ENCODE peak calls at places on chromosomes 6 and 20, in seven cellular contexts. D is brain microvascular endothelial cell, M is astrocyte of the spinal cord, C is endodermal cell, B is heart right ventricle, U is ovary, J is heart left ventricle. T is an unnamed sample.

GRCh38 chr6:4935486-4935885 is 68.4 kb downstream of the RPP40 start:
- DNase-seq in B (no peak), C (no peak), M (no peak), U (no peak), J (no peak), D (no peak), T (no peak)

GRCh38 chr6:64000873-64001497 is 365.4 kb downstream of the PHF3 start:
- DNase-seq in B (no peak), C (no peak), U (no peak), D (no peak), J (no peak), M (no peak), T (no peak)

GRCh38 chr6:56808871-56809359 is 146.0 kb upstream of the BEND6 start:
- DNase-seq in D (peak; percentile 69), U (no peak), J (no peak), M (peak; percentile 44), C (no peak), B (no peak), T (peak; percentile 91)

GRCh38 chr20:10448270-10449156 is 13.4 kb downstream of the SLX4IP start:
- DNase-seq in C (peak; percentile 60), J (no peak), D (no peak), B (no peak), M (no peak), U (no peak), T (peak; percentile 19)

GRCh38 chr20:33650753-33651561 is 11.2 kb upstream of the C20orf144 start:
- DNase-seq in M (no peak), U (no peak), B (no peak), J (no peak), D (no peak), C (no peak), T (no peak)

GRCh38 chr6:158653577-158654354 is 3.9 kb downstream of the SYTL3 start:
- DNase-seq in U (no peak), D (no peak), J (no peak), M (peak; percentile 66), B (no peak), C (peak; percentile 48), T (no peak)

GRCh38 chr6:39076086-39076992 is 27.8 kb downstream of the GLP1R start:
- DNase-seq in J (no peak), D (no peak), C (peak; percentile 36), B (no peak), U (no peak), M (no peak), T (no peak)

GRCh38 chr6:43628392-43629103 is 516 bp downstream of the GTPBP2 start:
- DNase-seq in M (peak; percentile 46), B (peak; percentile 59), U (peak; percentile 49), C (peak; percentile 87), D (peak; percentile 42), J (peak; percentile 66), T (peak; percentile 31)

GRCh38 chr20:15848126-15848525 is 725.1 kb downstream of the KIF16B start:
- DNase-seq in B (no peak), C (no peak), D (no peak), J (no peak), M (no peak), U (no peak), T (no peak)

GRCh38 chr20:1364106-1364505 is 28.7 kb downstream of the FKBP1A start:
- DNase-seq in U (no peak), D (no peak), B (no peak), C (no peak), M (no peak), J (no peak), T (no peak)

GRCh38 chr20:26347396-26347795 is 650.7 kb upstream of the ZNF337 start:
- DNase-seq in M (no peak), B (no peak), C (no peak), U (no peak), D (no peak), J (no peak), T (no peak)

GRCh38 chr6:46758960-46759753 is 12.4 kb downstream of the ANKRD66 start:
- DNase-seq in J (no peak), B (no peak), D (no peak), U (no peak), C (no peak), M (no peak), T (no peak)

GRCh38 chr6:137717074-137718073 is 149.7 kb upstream of the TNFAIP3 start:
- DNase-seq in D (no peak), B (no peak), M (peak; percentile 35), U (no peak), C (no peak), J (no peak), T (no peak)

GRCh38 chr20:3934628-3935027 is 45.4 kb downstream of the PANK2 start:
- DNase-seq in C (no peak), M (no peak), J (no peak), D (no peak), U (no peak), B (peak; percentile 58), T (peak; percentile 39)

GRCh38 chr20:53959849-53960585 is 110.4 kb downstream of the BCAS1 start:
- DNase-seq in C (no peak), B (no peak), M (no peak), U (no peak), D (peak; percentile 44), J (no peak), T (no peak)

GRCh38 chr6:56450882-56451739 is 191.6 kb downstream of the DST start:
- DNase-seq in M (peak; percentile 66), C (no peak), B (peak; percentile 83), U (peak; percentile 78), J (peak; percentile 74), D (peak; percentile 29), T (peak; percentile 17)

GRCh38 chr6:135358251-135358821 is 139.2 kb downstream of the AHI1 start:
- DNase-seq in D (peak; percentile 77), C (no peak), J (no peak), B (no peak), U (no peak), M (peak; percentile 95), T (peak; percentile 94)

GRCh38 chr20:43530321-43531090 is 23.0 kb downstream of the L3MBTL1 start:
- DNase-seq in C (no peak), J (no peak), M (no peak), U (no peak), D (no peak), B (no peak), T (no peak)

GRCh38 chr20:12453711-12454110 is 536.0 kb downstream of the BTBD3 start:
- DNase-seq in J (no peak), M (no peak), B (no peak), D (no peak), C (no peak), U (no peak), T (no peak)

GRCh38 chr20:40811004-40811403 is 122.0 kb upstream of the MAFB start:
- DNase-seq in C (peak; percentile 5), U (no peak), J (no peak), B (no peak), D (no peak), M (no peak), T (no peak)

GRCh38 chr20:40813213-40813510 is 124.1 kb upstream of the MAFB start:
- DNase-seq in U (no peak), B (no peak), C (no peak), J (no peak), M (no peak), D (no peak), T (no peak)

GRCh38 chr20:40810336-40810735 is 121.3 kb upstream of the MAFB start:
- DNase-seq in C (peak; percentile 28), D (no peak), U (no peak), B (no peak), M (no peak), J (no peak), T (no peak)

GRCh38 chr20:40812415-40813212 is 123.6 kb upstream of the MAFB start:
- DNase-seq in C (peak; percentile 41), M (no peak), B (no peak), D (no peak), U (no peak), J (no peak), T (no peak)

GRCh38 chr20:40811660-40812414 is 122.8 kb upstream of the MAFB start:
- DNase-seq in J (no peak), C (peak; percentile 38), M (no peak), B (no peak), D (no peak), U (no peak), T (no peak)
- TF ChIP-seq CTCF in J (no peak), C (peak; percentile 66), M (peak; percentile 26), B (no peak), D (peak; percentile 32), U (no peak), T (peak; percentile 19)

GRCh38 chr6:122788208-122788607 is 850 bp upstream of the SMPDL3A start:
- DNase-seq in D (no peak), M (no peak), C (peak; percentile 60), J (no peak), U (no peak), B (no peak), T (no peak)
- TF ChIP-seq CTCF in D (no peak), M (no peak), C (no peak), J (no peak), U (no peak), B (no peak), T (no peak)

DNA sequence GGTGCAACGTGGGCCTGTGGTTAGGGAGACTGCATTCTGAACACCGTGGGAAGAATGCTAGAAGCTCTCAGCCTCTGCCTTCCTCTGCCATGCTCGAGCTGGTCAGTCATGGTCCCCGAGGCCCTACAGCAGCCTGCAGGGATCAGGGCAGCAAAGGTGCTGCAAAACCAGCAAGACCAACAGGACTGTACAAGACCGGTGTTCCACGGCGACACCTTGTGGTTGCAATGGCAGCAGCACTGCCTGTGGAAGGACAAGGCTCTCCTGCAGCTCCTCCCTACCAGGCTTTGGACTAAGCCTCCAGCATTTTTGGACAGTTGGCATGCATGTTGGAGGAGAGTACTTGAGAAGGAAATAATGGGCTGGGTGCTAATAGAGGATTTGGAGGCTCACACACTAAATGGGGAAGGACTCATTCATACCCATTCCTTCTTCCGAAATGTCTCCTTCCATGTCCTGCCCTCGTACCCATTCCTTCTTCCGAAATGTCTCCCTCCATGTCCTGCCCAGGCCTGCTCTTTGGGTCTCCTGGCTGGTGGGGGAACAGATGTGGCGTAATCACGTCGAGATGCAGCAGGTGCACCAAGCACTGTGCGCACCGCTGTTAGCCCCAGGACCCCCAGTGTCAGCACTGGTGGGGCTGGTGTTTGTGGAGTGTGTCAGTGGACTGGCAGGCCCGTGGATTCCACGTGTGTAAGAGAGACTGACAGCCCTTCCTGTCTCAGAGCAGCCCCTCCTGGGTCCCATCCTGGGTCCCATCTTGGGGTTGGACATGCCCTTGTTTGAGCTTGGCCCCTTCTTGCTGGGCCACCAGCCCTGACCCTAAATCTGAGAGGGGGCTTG is 18.6 kb upstream of the MYT1 start:
- DNase-seq in B (no peak), M (no peak), D (no peak), J (peak; percentile 47), C (peak; percentile 84), U (no peak), T (no peak)
- TF ChIP-seq CTCF in B (no peak), M (peak; percentile 19), D (peak; percentile 42), J (no peak), C (peak; percentile 64), U (no peak), T (peak; percentile 61)

DNA sequence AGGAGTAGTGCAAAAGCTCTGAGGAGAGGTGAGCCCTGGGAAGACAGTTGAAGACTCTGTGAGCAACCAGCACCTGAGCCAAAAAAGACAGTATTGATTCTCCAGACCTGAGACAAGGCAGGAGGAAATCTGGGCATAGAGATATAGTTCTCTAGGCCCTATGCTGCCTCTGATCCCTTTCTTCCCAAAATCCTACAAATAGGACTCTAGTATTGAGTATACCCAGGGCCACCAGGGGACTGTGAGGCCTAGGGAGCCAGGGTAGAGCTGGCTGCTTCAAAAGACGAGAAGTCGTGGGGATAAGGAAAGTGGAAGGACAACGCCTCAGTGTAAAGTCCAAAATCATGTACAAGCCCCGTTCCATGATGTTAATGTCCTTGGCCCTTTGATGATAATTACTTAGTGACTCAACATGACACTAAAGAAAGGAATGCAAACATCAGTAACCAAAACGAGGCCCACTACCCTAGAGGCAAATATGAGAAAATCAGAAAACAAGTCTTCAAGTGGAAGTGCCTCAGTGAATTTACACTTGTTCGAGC is 197.3 kb upstream of the PROKR2 start:
- DNase-seq in B (no peak), M (peak; percentile 10), U (no peak), D (no peak), C (no peak), J (no peak), T (peak; percentile 61)
- TF ChIP-seq CTCF in B (no peak), M (no peak), U (no peak), D (no peak), C (no peak), J (no peak), T (peak; percentile 49)